ENCODE peak calls at places on chromosomes 4 and X, in seven cellular contexts. U is fibroblast of the conjunctiva; O is stimulated activated CD4-positive, alpha-beta T cell treated with anti-CD3 and anti-CD28 coated beads, Interleukin-2, amount 100 ng/mL, for 24 hours; R is nephron progenitor cell; H is endodermal cell; P is CD8-positive, alpha-beta memory T cell; Q is GM06990. S is an unnamed sample.

GRCh38 chr4:961651-962230 is 11.6 kb downstream of the DGKQ start:
- DNase-seq in P (no peak), U (no peak), O (no peak), H (peak), Q (no peak), R (no peak), S (no peak)

GRCh38 chr4:94508841-94509240 is 57.1 kb downstream of the PDLIM5 start:
- DNase-seq in U (no peak), H (no peak), O (no peak), R (no peak), P (no peak), Q (no peak), S (no peak)

GRCh38 chr4:174697164-174697563 is 131.9 kb downstream of the GLRA3 start:
- DNase-seq in U (peak), H (no peak), Q (no peak), O (no peak), P (no peak), R (no peak), S (no peak)

GRCh38 chr4:56200275-56200674 is 187.0 kb downstream of the AASDH start:
- DNase-seq in U (no peak), R (no peak), P (no peak), O (no peak), H (no peak), Q (no peak), S (no peak)

GRCh38 chr4:123939621-123940020 is 543.0 kb downstream of the SPRY1 start:
- DNase-seq in R (no peak), U (peak), H (no peak), O (no peak), P (no peak), Q (no peak), S (no peak)

GRCh38 chr4:144734522-144734921 is 88.6 kb downstream of the HHIP start:
- DNase-seq in Q (no peak), R (peak), U (no peak), O (no peak), P (no peak), H (peak), S (no peak)

GRCh38 chr4:108890491-108890890 is 127.6 kb upstream of the ETNPPL start:
- DNase-seq in U (no peak), Q (no peak), O (no peak), R (no peak), P (no peak), H (no peak), S (no peak)

GRCh38 chr4:87529187-87529586 is at the start of gene SPARCL1:
- DNase-seq in O (no peak), U (no peak), H (peak), P (no peak), Q (no peak), R (no peak), S (no peak)

GRCh38 chr4:40980318-40980883 is 230.6 kb downstream of the NSUN7 start:
- DNase-seq in O (no peak), R (no peak), P (no peak), H (peak), Q (no peak), U (no peak), S (peak)

GRCh38 chr4:94455081-94455480 is 3.3 kb downstream of the PDLIM5 start:
- DNase-seq in U (no peak), H (no peak), O (no peak), P (no peak), Q (no peak), R (no peak), S (no peak)

GRCh38 chr4:175705407-175705806 is 106.7 kb downstream of the GPM6A start:
- DNase-seq in U (no peak), O (no peak), H (peak), Q (no peak), P (no peak), R (peak), S (no peak)

GRCh38 chr4:26406346-26406975 is 83.8 kb downstream of the CCKAR start:
- DNase-seq in P (no peak), O (no peak), H (peak), Q (no peak), U (peak), R (no peak), S (no peak)

GRCh38 chrX:128156204-128156603 is 104.0 kb upstream of the ACTRT1 start:
- DNase-seq in U (no peak), P (no peak), Q (no peak), R (no peak), O (no peak), H (no peak), S (no peak)

GRCh38 chr4:108937066-108937465 is 174.2 kb upstream of the ETNPPL start:
- DNase-seq in R (no peak), U (no peak), H (no peak), Q (no peak), P (no peak), O (no peak), S (no peak)

GRCh38 chr4:128528793-128529553 is 241.4 kb upstream of the PGRMC2 start:
- DNase-seq in O (no peak), P (no peak), R (no peak), U (peak), H (peak), Q (no peak), S (no peak)

GRCh38 chrX:9320940-9321339 is 143.9 kb upstream of the TBL1X start:
- DNase-seq in O (no peak), Q (no peak), H (no peak), U (no peak), P (no peak), R (no peak), S (no peak)

GRCh38 chr4:159446266-159446976 is 343.5 kb downstream of the RAPGEF2 start:
- DNase-seq in Q (peak), O (peak), P (no peak), H (peak), U (peak), R (peak), S (peak)

GRCh38 chr4:83569967-83570366 is 34.1 kb downstream of the GPAT3 start:
- DNase-seq in Q (no peak), U (no peak), O (no peak), H (no peak), P (no peak), R (no peak), S (no peak)